ENCODE peak calls at places on chromosomes 3 and 15, in nine cellular contexts. One of them, this sample, is unnamed.

GRCh38 chr15:82666606-82667005 is 19.4 kb upstream of the CPEB1 start:
- DNase-seq in stimulated activated naive B cell treated with anti-CD40 and anti-IgM and Interleukin-4, amounts not matched to agents 10 μg/mL and 1 μg/mL and 100 μg/mL, for 72 hours: no peak
- DNase-seq in activated CD4-positive, alpha-beta T cell treated with anti-CD3 and anti-CD28 coated beads for 4 hours: no peak
- DNase-seq in esophagus squamous epithelium: no peak
- DNase-seq in HAP-1: no peak
- DNase-seq in heart right ventricle: no peak
- DNase-seq in GM23248: no peak
- DNase-seq in body of pancreas: no peak
- DNase-seq in fibroblast of mammary gland: no peak
- DNase-seq in this sample: no peak

GRCh38 chr3:52290596-52291507 is 3.2 kb downstream of the GLYCTK start:
- DNase-seq in heart right ventricle: no peak
- DNase-seq in stimulated activated naive B cell treated with anti-CD40 and anti-IgM and Interleukin-4, amounts not matched to agents 10 μg/mL and 1 μg/mL and 100 μg/mL, for 72 hours: no peak
- DNase-seq in esophagus squamous epithelium: no peak
- DNase-seq in HAP-1: no peak
- DNase-seq in GM23248: no peak
- DNase-seq in fibroblast of mammary gland: no peak
- DNase-seq in activated CD4-positive, alpha-beta T cell treated with anti-CD3 and anti-CD28 coated beads for 4 hours: no peak
- DNase-seq in body of pancreas: no peak
- DNase-seq in this sample: no peak

GRCh38 chr3:31391150-31391549 is 141.6 kb upstream of the STT3B start:
- DNase-seq in HAP-1: no peak
- DNase-seq in fibroblast of mammary gland: no peak
- DNase-seq in activated CD4-positive, alpha-beta T cell treated with anti-CD3 and anti-CD28 coated beads for 4 hours: no peak
- DNase-seq in body of pancreas: no peak
- DNase-seq in esophagus squamous epithelium: no peak
- DNase-seq in heart right ventricle: no peak
- DNase-seq in GM23248: no peak
- DNase-seq in stimulated activated naive B cell treated with anti-CD40 and anti-IgM and Interleukin-4, amounts not matched to agents 10 μg/mL and 1 μg/mL and 100 μg/mL, for 72 hours: peak
- DNase-seq in this sample: no peak

GRCh38 chr3:175150812-175151411 is 291.8 kb downstream of the NAALADL2 start:
- DNase-seq in HAP-1: peak
- DNase-seq in heart right ventricle: no peak
- DNase-seq in activated CD4-positive, alpha-beta T cell treated with anti-CD3 and anti-CD28 coated beads for 4 hours: no peak
- DNase-seq in GM23248: no peak
- DNase-seq in fibroblast of mammary gland: no peak
- DNase-seq in stimulated activated naive B cell treated with anti-CD40 and anti-IgM and Interleukin-4, amounts not matched to agents 10 μg/mL and 1 μg/mL and 100 μg/mL, for 72 hours: no peak
- DNase-seq in body of pancreas: no peak
- DNase-seq in esophagus squamous epithelium: no peak
- DNase-seq in this sample: no peak

GRCh38 chr15:91407237-91407889 is 307.3 kb downstream of the SV2B start:
- DNase-seq in esophagus squamous epithelium: no peak
- DNase-seq in heart right ventricle: no peak
- DNase-seq in GM23248: peak
- DNase-seq in HAP-1: no peak
- DNase-seq in stimulated activated naive B cell treated with anti-CD40 and anti-IgM and Interleukin-4, amounts not matched to agents 10 μg/mL and 1 μg/mL and 100 μg/mL, for 72 hours: no peak
- DNase-seq in activated CD4-positive, alpha-beta T cell treated with anti-CD3 and anti-CD28 coated beads for 4 hours: no peak
- DNase-seq in fibroblast of mammary gland: peak
- DNase-seq in body of pancreas: no peak
- DNase-seq in this sample: peak

GRCh38 chr15:72340366-72340765 is 20.4 kb upstream of the CELF6 start:
- DNase-seq in fibroblast of mammary gland: peak
- DNase-seq in activated CD4-positive, alpha-beta T cell treated with anti-CD3 and anti-CD28 coated beads for 4 hours: no peak
- DNase-seq in body of pancreas: no peak
- DNase-seq in heart right ventricle: no peak
- DNase-seq in esophagus squamous epithelium: no peak
- DNase-seq in stimulated activated naive B cell treated with anti-CD40 and anti-IgM and Interleukin-4, amounts not matched to agents 10 μg/mL and 1 μg/mL and 100 μg/mL, for 72 hours: no peak
- DNase-seq in GM23248: peak
- DNase-seq in HAP-1: no peak
- DNase-seq in this sample: no peak

GRCh38 chr3:178295257-178295912 is 240.9 kb upstream of the KCNMB2 start:
- DNase-seq in heart right ventricle: no peak
- DNase-seq in HAP-1: no peak
- DNase-seq in activated CD4-positive, alpha-beta T cell treated with anti-CD3 and anti-CD28 coated beads for 4 hours: no peak
- DNase-seq in stimulated activated naive B cell treated with anti-CD40 and anti-IgM and Interleukin-4, amounts not matched to agents 10 μg/mL and 1 μg/mL and 100 μg/mL, for 72 hours: no peak
- DNase-seq in body of pancreas: no peak
- DNase-seq in fibroblast of mammary gland: peak
- DNase-seq in GM23248: peak
- DNase-seq in esophagus squamous epithelium: no peak
- DNase-seq in this sample: peak

GRCh38 chr15:37134699-37135131 is 34.4 kb upstream of the MEIS2 start:
- DNase-seq in heart right ventricle: no peak
- DNase-seq in activated CD4-positive, alpha-beta T cell treated with anti-CD3 and anti-CD28 coated beads for 4 hours: no peak
- DNase-seq in fibroblast of mammary gland: peak
- DNase-seq in esophagus squamous epithelium: no peak
- DNase-seq in GM23248: peak
- DNase-seq in stimulated activated naive B cell treated with anti-CD40 and anti-IgM and Interleukin-4, amounts not matched to agents 10 μg/mL and 1 μg/mL and 100 μg/mL, for 72 hours: no peak
- DNase-seq in body of pancreas: peak
- DNase-seq in HAP-1: peak
- DNase-seq in this sample: peak

GRCh38 chr15:48695835-48696573 is 50.5 kb upstream of the FBN1 start:
- DNase-seq in body of pancreas: no peak
- DNase-seq in esophagus squamous epithelium: no peak
- DNase-seq in fibroblast of mammary gland: no peak
- DNase-seq in HAP-1: no peak
- DNase-seq in stimulated activated naive B cell treated with anti-CD40 and anti-IgM and Interleukin-4, amounts not matched to agents 10 μg/mL and 1 μg/mL and 100 μg/mL, for 72 hours: no peak
- DNase-seq in GM23248: no peak
- DNase-seq in activated CD4-positive, alpha-beta T cell treated with anti-CD3 and anti-CD28 coated beads for 4 hours: no peak
- DNase-seq in heart right ventricle: no peak
- DNase-seq in this sample: no peak

GRCh38 chr3:52551118-52551517 is 14.7 kb downstream of the UQCC5 start:
- DNase-seq in body of pancreas: no peak
- DNase-seq in activated CD4-positive, alpha-beta T cell treated with anti-CD3 and anti-CD28 coated beads for 4 hours: no peak
- DNase-seq in fibroblast of mammary gland: no peak
- DNase-seq in HAP-1: no peak
- DNase-seq in esophagus squamous epithelium: no peak
- DNase-seq in stimulated activated naive B cell treated with anti-CD40 and anti-IgM and Interleukin-4, amounts not matched to agents 10 μg/mL and 1 μg/mL and 100 μg/mL, for 72 hours: no peak
- DNase-seq in GM23248: no peak
- DNase-seq in heart right ventricle: no peak
- DNase-seq in this sample: no peak

GRCh38 chr3:45560270-45561020 is 34.1 kb upstream of the LIMD1 start:
- DNase-seq in fibroblast of mammary gland: peak
- DNase-seq in stimulated activated naive B cell treated with anti-CD40 and anti-IgM and Interleukin-4, amounts not matched to agents 10 μg/mL and 1 μg/mL and 100 μg/mL, for 72 hours: no peak
- DNase-seq in heart right ventricle: peak
- DNase-seq in body of pancreas: peak
- DNase-seq in activated CD4-positive, alpha-beta T cell treated with anti-CD3 and anti-CD28 coated beads for 4 hours: no peak
- DNase-seq in GM23248: peak
- DNase-seq in HAP-1: no peak
- DNase-seq in esophagus squamous epithelium: no peak
- DNase-seq in this sample: no peak

GRCh38 chr15:84953136-84953535 is 28.5 kb upstream of the PDE8A start:
- DNase-seq in activated CD4-positive, alpha-beta T cell treated with anti-CD3 and anti-CD28 coated beads for 4 hours: no peak
- DNase-seq in esophagus squamous epithelium: no peak
- DNase-seq in HAP-1: peak
- DNase-seq in GM23248: peak
- DNase-seq in stimulated activated naive B cell treated with anti-CD40 and anti-IgM and Interleukin-4, amounts not matched to agents 10 μg/mL and 1 μg/mL and 100 μg/mL, for 72 hours: no peak
- DNase-seq in heart right ventricle: no peak
- DNase-seq in body of pancreas: no peak
- DNase-seq in fibroblast of mammary gland: peak
- DNase-seq in this sample: no peak

GRCh38 chr15:83559310-83559966 is 94.5 kb upstream of the ADAMTSL3 start:
- DNase-seq in heart right ventricle: no peak
- DNase-seq in fibroblast of mammary gland: peak
- DNase-seq in HAP-1: peak
- DNase-seq in stimulated activated naive B cell treated with anti-CD40 and anti-IgM and Interleukin-4, amounts not matched to agents 10 μg/mL and 1 μg/mL and 100 μg/mL, for 72 hours: peak
- DNase-seq in GM23248: peak
- DNase-seq in body of pancreas: peak
- DNase-seq in activated CD4-positive, alpha-beta T cell treated with anti-CD3 and anti-CD28 coated beads for 4 hours: peak
- DNase-seq in esophagus squamous epithelium: no peak
- DNase-seq in this sample: peak

GRCh38 chr3:187811580-187812250 is 66.4 kb upstream of the BCL6 start:
- DNase-seq in stimulated activated naive B cell treated with anti-CD40 and anti-IgM and Interleukin-4, amounts not matched to agents 10 μg/mL and 1 μg/mL and 100 μg/mL, for 72 hours: no peak
- DNase-seq in body of pancreas: no peak
- DNase-seq in GM23248: peak
- DNase-seq in fibroblast of mammary gland: peak
- DNase-seq in activated CD4-positive, alpha-beta T cell treated with anti-CD3 and anti-CD28 coated beads for 4 hours: no peak
- DNase-seq in heart right ventricle: no peak
- DNase-seq in HAP-1: no peak
- DNase-seq in esophagus squamous epithelium: no peak
- DNase-seq in this sample: no peak

GRCh38 chr3:191290311-191291025 is 38.7 kb upstream of the CCDC50 start:
- DNase-seq in body of pancreas: no peak
- DNase-seq in esophagus squamous epithelium: no peak
- DNase-seq in stimulated activated naive B cell treated with anti-CD40 and anti-IgM and Interleukin-4, amounts not matched to agents 10 μg/mL and 1 μg/mL and 100 μg/mL, for 72 hours: no peak
- DNase-seq in activated CD4-positive, alpha-beta T cell treated with anti-CD3 and anti-CD28 coated beads for 4 hours: no peak
- DNase-seq in fibroblast of mammary gland: peak
- DNase-seq in HAP-1: no peak
- DNase-seq in GM23248: peak
- DNase-seq in heart right ventricle: no peak
- DNase-seq in this sample: peak

GRCh38 chr15:67979281-67979680 is 74.8 kb upstream of the PIAS1 start:
- DNase-seq in activated CD4-positive, alpha-beta T cell treated with anti-CD3 and anti-CD28 coated beads for 4 hours: no peak
- DNase-seq in esophagus squamous epithelium: no peak
- DNase-seq in GM23248: no peak
- DNase-seq in HAP-1: no peak
- DNase-seq in heart right ventricle: no peak
- DNase-seq in body of pancreas: no peak
- DNase-seq in stimulated activated naive B cell treated with anti-CD40 and anti-IgM and Interleukin-4, amounts not matched to agents 10 μg/mL and 1 μg/mL and 100 μg/mL, for 72 hours: no peak
- DNase-seq in fibroblast of mammary gland: no peak
- DNase-seq in this sample: no peak

GRCh38 chr3:106332884-106333283 is 464.1 kb upstream of the CBLB start:
- DNase-seq in stimulated activated naive B cell treated with anti-CD40 and anti-IgM and Interleukin-4, amounts not matched to agents 10 μg/mL and 1 μg/mL and 100 μg/mL, for 72 hours: peak
- DNase-seq in esophagus squamous epithelium: no peak
- DNase-seq in GM23248: no peak
- DNase-seq in HAP-1: no peak
- DNase-seq in heart right ventricle: no peak
- DNase-seq in activated CD4-positive, alpha-beta T cell treated with anti-CD3 and anti-CD28 coated beads for 4 hours: peak
- DNase-seq in fibroblast of mammary gland: peak
- DNase-seq in body of pancreas: no peak
- DNase-seq in this sample: peak

GRCh38 chr15:41950127-41950483 is 22.3 kb downstream of the EHD4 start:
- DNase-seq in HAP-1: no peak
- DNase-seq in body of pancreas: no peak
- DNase-seq in GM23248: no peak
- DNase-seq in heart right ventricle: no peak
- DNase-seq in fibroblast of mammary gland: no peak
- DNase-seq in activated CD4-positive, alpha-beta T cell treated with anti-CD3 and anti-CD28 coated beads for 4 hours: no peak
- DNase-seq in stimulated activated naive B cell treated with anti-CD40 and anti-IgM and Interleukin-4, amounts not matched to agents 10 μg/mL and 1 μg/mL and 100 μg/mL, for 72 hours: no peak
- DNase-seq in esophagus squamous epithelium: no peak
- DNase-seq in this sample: no peak